ENCODE peak calls at places on chromosomes 5 and 9, in seven cellular contexts. One of them, this sample, is unnamed. For H3K4me1, the result is how much of the 10 kb centered on the place peaks cover.

GRCh38 chr5:128681764-128682664 is 144.0 kb upstream of the FBN2 start:
- DNase-seq in pancreas: no peak
- DNase-seq in A549: no peak
- DNase-seq in cardiac muscle cell: peak
- DNase-seq in gastrocnemius medialis: no peak
- DNase-seq in hepatocyte: no peak
- DNase-seq in H1: no peak
- DNase-seq in this sample: peak

GRCh38 chr5:150209020-150209635 is 19.3 kb downstream of the SLC6A7 start:
- DNase-seq in cardiac muscle cell: no peak
- DNase-seq in hepatocyte: no peak
- DNase-seq in A549: no peak
- DNase-seq in pancreas: peak
- DNase-seq in H1: no peak
- DNase-seq in gastrocnemius medialis: no peak
- DNase-seq in this sample: no peak

GRCh38 chr5:170408189-170408588 is 19.0 kb upstream of the KCNMB1 start:
- DNase-seq in pancreas: no peak
- DNase-seq in H1: no peak
- DNase-seq in hepatocyte: no peak
- DNase-seq in gastrocnemius medialis: no peak
- DNase-seq in A549: no peak
- DNase-seq in cardiac muscle cell: no peak
- DNase-seq in this sample: peak

GRCh38 chr9:128702949-128703615 is 779 bp downstream of the PKN3 start:
- DNase-seq in A549: peak
- DNase-seq in gastrocnemius medialis: no peak
- DNase-seq in hepatocyte: no peak
- DNase-seq in pancreas: no peak
- DNase-seq in cardiac muscle cell: peak
- DNase-seq in H1: peak
- DNase-seq in this sample: peak

GRCh38 chr9:125255781-125256391 is 5.7 kb upstream of the GAPVD1 start:
- DNase-seq in H1: no peak
- DNase-seq in cardiac muscle cell: peak
- DNase-seq in pancreas: no peak
- DNase-seq in hepatocyte: peak
- DNase-seq in gastrocnemius medialis: no peak
- DNase-seq in A549: peak
- DNase-seq in this sample: peak

GRCh38 chr5:163408311-163408923 is 29.0 kb upstream of the CCNG1 start:
- DNase-seq in cardiac muscle cell: peak
- DNase-seq in A549: peak
- DNase-seq in hepatocyte: peak
- DNase-seq in H1: peak
- DNase-seq in gastrocnemius medialis: no peak
- DNase-seq in pancreas: peak
- DNase-seq in this sample: peak

GRCh38 chr9:108837530-108837929 is 18.3 kb downstream of the ACTL7B start:
- DNase-seq in gastrocnemius medialis: no peak
- DNase-seq in cardiac muscle cell: no peak
- DNase-seq in A549: no peak
- DNase-seq in pancreas: no peak
- DNase-seq in H1: no peak
- DNase-seq in hepatocyte: no peak
- DNase-seq in this sample: no peak

GRCh38 chr5:38540348-38540747 is 16.1 kb downstream of the LIFR start:
- DNase-seq in cardiac muscle cell: peak
- DNase-seq in A549: no peak
- DNase-seq in pancreas: peak
- DNase-seq in H1: no peak
- DNase-seq in hepatocyte: no peak
- DNase-seq in gastrocnemius medialis: peak
- DNase-seq in this sample: no peak

GRCh38 chr5:144356489-144356888 is 185.8 kb downstream of the KCTD16 start:
- DNase-seq in A549: no peak
- DNase-seq in pancreas: no peak
- DNase-seq in cardiac muscle cell: no peak
- DNase-seq in hepatocyte: no peak
- DNase-seq in gastrocnemius medialis: no peak
- DNase-seq in H1: no peak
- DNase-seq in this sample: no peak

GRCh38 chr5:161094411-161094810 is 242.4 kb upstream of the ATP10B start:
- DNase-seq in hepatocyte: no peak
- DNase-seq in cardiac muscle cell: no peak
- DNase-seq in H1: no peak
- DNase-seq in A549: no peak
- DNase-seq in gastrocnemius medialis: no peak
- DNase-seq in pancreas: no peak
- DNase-seq in this sample: no peak

GRCh38 chr5:103120607-103121200 is 603 bp downstream of the PPIP5K2 start:
- DNase-seq in cardiac muscle cell: peak
- DNase-seq in H1: no peak
- DNase-seq in hepatocyte: peak
- DNase-seq in A549: no peak
- DNase-seq in gastrocnemius medialis: no peak
- DNase-seq in pancreas: no peak
- DNase-seq in this sample: peak

GRCh38 chr5:173453167-173453566 is 125.0 kb upstream of the STC2 start:
- DNase-seq in H1: no peak
- DNase-seq in gastrocnemius medialis: no peak
- DNase-seq in A549: no peak
- DNase-seq in pancreas: no peak
- DNase-seq in cardiac muscle cell: no peak
- DNase-seq in hepatocyte: no peak
- DNase-seq in this sample: no peak

GRCh38 chr9:18109670-18110069 is 364.3 kb upstream of the ADAMTSL1 start:
- DNase-seq in H1: no peak
- DNase-seq in gastrocnemius medialis: no peak
- DNase-seq in cardiac muscle cell: no peak
- DNase-seq in pancreas: no peak
- DNase-seq in hepatocyte: no peak
- DNase-seq in A549: no peak
- DNase-seq in this sample: no peak

GRCh38 chr9:126676685-126677143 is 63.0 kb downstream of the LMX1B start:
- DNase-seq in cardiac muscle cell: peak
- DNase-seq in A549: no peak
- DNase-seq in pancreas: no peak
- DNase-seq in gastrocnemius medialis: no peak
- DNase-seq in H1: peak
- DNase-seq in hepatocyte: no peak
- DNase-seq in this sample: peak

GRCh38 chr9:128411373-128412119 is 9.1 kb upstream of the CERCAM start:
- DNase-seq in cardiac muscle cell: no peak
- DNase-seq in pancreas: no peak
- DNase-seq in H1: no peak
- DNase-seq in hepatocyte: peak
- DNase-seq in A549: no peak
- DNase-seq in gastrocnemius medialis: no peak
- DNase-seq in this sample: no peak

GRCh38 chr9:135355466-135356420 is 123.8 kb upstream of the PPP1R26 start:
- DNase-seq in A549: no peak
- DNase-seq in H1: no peak
- DNase-seq in pancreas: no peak
- DNase-seq in cardiac muscle cell: no peak
- DNase-seq in gastrocnemius medialis: no peak
- DNase-seq in hepatocyte: no peak
- DNase-seq in this sample: no peak

DNA sequence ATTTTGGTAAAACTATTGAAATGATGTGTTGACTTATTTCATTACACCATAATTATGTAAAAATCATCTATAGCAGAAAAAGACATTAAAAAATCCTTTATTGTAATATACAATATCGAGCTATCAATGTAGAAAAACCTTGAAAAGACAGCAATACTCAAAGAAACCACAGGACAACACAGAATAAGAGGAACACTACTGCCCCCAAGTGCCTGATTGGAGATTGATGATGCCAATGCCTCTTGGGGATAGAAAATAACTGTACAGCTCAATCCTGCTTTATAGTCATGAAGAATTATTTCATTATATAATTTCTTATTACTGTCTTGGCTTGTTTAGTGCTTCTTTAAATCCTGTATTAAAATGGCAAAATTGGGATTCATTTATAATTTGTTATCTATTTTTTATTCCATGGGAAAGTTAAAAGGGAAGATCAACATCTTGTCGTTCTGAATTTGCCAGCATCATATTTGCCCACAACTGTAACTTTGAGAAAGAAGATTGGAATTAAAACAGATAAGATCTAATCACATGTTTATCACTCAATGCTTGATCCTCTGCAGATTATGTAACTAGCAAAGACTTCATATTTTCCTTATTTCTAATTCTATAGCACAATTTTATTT is 337.5 kb downstream of the CDH9 start:
- DNase-seq in A549: peak
- DNase-seq in pancreas: no peak
- DNase-seq in hepatocyte: peak
- DNase-seq in cardiac muscle cell: peak
- DNase-seq in H1: peak
- DNase-seq in gastrocnemius medialis: no peak
- DNase-seq in this sample: peak
- TF ChIP-seq CTCF in A549: peak
- TF ChIP-seq CTCF in pancreas: peak
- TF ChIP-seq CTCF in hepatocyte: peak
- TF ChIP-seq CTCF in cardiac muscle cell: no peak
- TF ChIP-seq CTCF in H1: peak
- TF ChIP-seq CTCF in gastrocnemius medialis: no peak
- TF ChIP-seq CTCF in this sample: peak

GRCh38 chr5:61734001-61734400 is 401.9 kb downstream of the ZSWIM6 start:
- DNase-seq in cardiac muscle cell: no peak
- DNase-seq in H1: no peak
- DNase-seq in gastrocnemius medialis: no peak
- DNase-seq in A549: no peak
- DNase-seq in pancreas: no peak
- DNase-seq in hepatocyte: no peak
- DNase-seq in this sample: no peak

GRCh38 chr5:61732796-61733195 is 400.7 kb downstream of the ZSWIM6 start:
- DNase-seq in A549: no peak
- DNase-seq in cardiac muscle cell: no peak
- DNase-seq in H1: no peak
- DNase-seq in pancreas: no peak
- DNase-seq in gastrocnemius medialis: no peak
- DNase-seq in hepatocyte: no peak
- DNase-seq in this sample: no peak

GRCh38 chr5:61731267-61731945 is 399.3 kb downstream of the ZSWIM6 start:
- DNase-seq in hepatocyte: no peak
- DNase-seq in H1: no peak
- DNase-seq in cardiac muscle cell: no peak
- DNase-seq in pancreas: no peak
- DNase-seq in A549: no peak
- DNase-seq in gastrocnemius medialis: no peak
- DNase-seq in this sample: no peak

GRCh38 chr5:61732376-61732775 is 400.3 kb downstream of the ZSWIM6 start:
- DNase-seq in cardiac muscle cell: peak
- DNase-seq in hepatocyte: no peak
- DNase-seq in pancreas: no peak
- DNase-seq in A549: no peak
- DNase-seq in H1: no peak
- DNase-seq in gastrocnemius medialis: no peak
- DNase-seq in this sample: no peak

DNA sequence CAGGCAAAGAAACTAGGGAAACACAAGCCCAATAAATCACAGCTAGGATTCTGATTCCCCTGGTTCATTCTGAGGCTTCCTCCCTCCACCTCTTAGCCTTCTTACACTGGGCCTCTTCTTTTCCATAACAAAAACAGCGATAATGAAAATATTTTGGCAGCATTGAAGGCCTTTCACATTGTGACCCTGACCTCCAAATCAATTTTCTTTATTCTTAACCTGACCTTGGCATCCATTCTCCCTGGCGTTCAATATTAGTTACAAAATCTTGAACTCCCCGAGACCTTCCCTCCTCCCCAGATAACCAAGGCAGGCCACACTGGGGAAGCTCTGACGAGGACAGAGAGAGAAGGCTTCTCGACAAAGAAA is 399.9 kb downstream of the ZSWIM6 start:
- DNase-seq in A549: no peak
- DNase-seq in cardiac muscle cell: no peak
- DNase-seq in H1: no peak
- DNase-seq in hepatocyte: no peak
- DNase-seq in gastrocnemius medialis: no peak
- DNase-seq in pancreas: no peak
- DNase-seq in this sample: no peak
- H3K4me1 ChIP-seq in A549: under half
- H3K4me1 ChIP-seq in cardiac muscle cell: under half
- H3K4me1 ChIP-seq in H1: under half
- H3K4me1 ChIP-seq in hepatocyte: under half
- H3K4me1 ChIP-seq in gastrocnemius medialis: under half
- H3K4me1 ChIP-seq in pancreas: under half
- H3K4me1 ChIP-seq in this sample: under half

GRCh38 chr5:177162379-177162778 is 28.8 kb downstream of the NSD1 start:
- DNase-seq in cardiac muscle cell: no peak
- DNase-seq in H1: no peak
- DNase-seq in A549: no peak
- DNase-seq in gastrocnemius medialis: no peak
- DNase-seq in hepatocyte: no peak
- DNase-seq in pancreas: no peak
- DNase-seq in this sample: peak

GRCh38 chr5:177169271-177169670 is 35.7 kb downstream of the NSD1 start:
- DNase-seq in cardiac muscle cell: no peak
- DNase-seq in pancreas: no peak
- DNase-seq in A549: no peak
- DNase-seq in hepatocyte: no peak
- DNase-seq in gastrocnemius medialis: no peak
- DNase-seq in H1: no peak
- DNase-seq in this sample: no peak

DNA sequence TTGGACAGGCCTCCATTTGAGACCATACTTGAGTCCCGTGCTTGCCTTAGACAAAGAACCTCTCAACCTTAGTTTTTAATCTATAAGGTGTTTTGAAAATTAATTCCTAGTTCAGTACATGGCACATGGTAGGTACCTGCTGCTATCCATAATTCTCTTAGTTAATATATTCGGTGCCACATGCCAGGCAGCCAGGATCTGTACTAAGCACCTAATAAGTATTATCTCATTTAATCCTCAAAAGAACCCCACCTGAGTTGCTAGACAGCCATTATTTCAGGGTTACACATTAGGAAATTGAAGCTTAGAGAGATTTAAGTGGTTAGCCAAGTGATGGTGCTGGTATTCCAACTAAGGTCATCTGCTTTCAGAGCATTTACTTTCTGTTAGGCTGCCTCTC is 29.9 kb downstream of the NSD1 start:
- DNase-seq in hepatocyte: no peak
- DNase-seq in gastrocnemius medialis: no peak
- DNase-seq in A549: no peak
- DNase-seq in cardiac muscle cell: no peak
- DNase-seq in H1: no peak
- DNase-seq in pancreas: no peak
- DNase-seq in this sample: peak
- H3K27ac ChIP-seq in hepatocyte: no peak
- H3K27ac ChIP-seq in gastrocnemius medialis: no peak
- H3K27ac ChIP-seq in A549: no peak
- H3K27ac ChIP-seq in cardiac muscle cell: no peak
- H3K27ac ChIP-seq in H1: no peak
- H3K27ac ChIP-seq in pancreas: no peak
- H3K27ac ChIP-seq in this sample: no peak

DNA sequence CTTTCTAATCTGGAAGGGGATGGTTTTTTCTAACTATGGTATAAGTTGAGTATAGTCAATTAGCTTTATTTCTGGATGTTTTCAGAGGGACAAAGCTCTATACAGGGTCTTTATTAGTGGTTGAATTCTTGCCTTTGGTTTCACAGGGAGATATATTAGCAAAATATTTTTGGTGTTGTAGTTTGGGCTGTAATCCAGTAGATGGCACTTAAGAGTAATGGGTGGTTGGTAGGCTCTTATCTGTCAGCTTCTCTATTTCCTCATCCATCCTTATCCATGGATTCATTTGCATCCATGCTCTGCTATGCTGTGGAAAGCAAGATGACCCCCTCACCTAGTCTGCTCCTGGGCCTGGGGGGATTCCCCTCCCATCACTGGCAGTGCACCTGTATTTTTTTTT is 363.6 kb upstream of the CYLC2 start:
- DNase-seq in pancreas: no peak
- DNase-seq in A549: no peak
- DNase-seq in gastrocnemius medialis: no peak
- DNase-seq in hepatocyte: no peak
- DNase-seq in H1: no peak
- DNase-seq in cardiac muscle cell: no peak
- DNase-seq in this sample: no peak
- TF ChIP-seq CTCF in pancreas: no peak
- TF ChIP-seq CTCF in A549: no peak
- TF ChIP-seq CTCF in gastrocnemius medialis: no peak
- TF ChIP-seq CTCF in hepatocyte: no peak
- TF ChIP-seq CTCF in H1: peak
- TF ChIP-seq CTCF in cardiac muscle cell: no peak
- TF ChIP-seq CTCF in this sample: peak

This sample was measured in endodermal cell.